ENCODE peak calls at places on chromosomes 5 and 9, in five cellular contexts. X is stomach; R is breast epithelium; T is CD8-positive, alpha-beta memory T cell; U is CD4-positive, alpha-beta T cell. B is an unnamed sample.

GRCh38 chr5:119309290-119309818 is 46.5 kb upstream of the TNFAIP8 start:
- DNase-seq in X (no peak), R (no peak), T (no peak), U (no peak), B (no peak)

GRCh38 chr5:78063495-78063894 is 231.0 kb downstream of the AP3B1 start:
- DNase-seq in X (no peak), R (no peak), T (no peak), U (no peak), B (no peak)

GRCh38 chr9:116704470-116704869 is 17.4 kb downstream of the TRIM32 start:
- DNase-seq in X (no peak), R (no peak), T (no peak), U (no peak), B (no peak)

GRCh38 chr5:41408676-41409443 is 101.5 kb downstream of the PLCXD3 start:
- DNase-seq in X (no peak), R (no peak), T (no peak), U (no peak), B (no peak)

GRCh38 chr5:90096415-90097081 is 313.0 kb downstream of the CETN3 start:
- DNase-seq in X (peak), R (no peak), T (no peak), U (no peak), B (no peak)

GRCh38 chr5:97133106-97133505 is 9.3 kb downstream of the LIX1 start:
- DNase-seq in X (no peak), R (no peak), T (no peak), U (no peak), B (no peak)

GRCh38 chr5:21806271-21806670 is 1046.9 kb downstream of the CDH12 start:
- DNase-seq in X (no peak), R (no peak), T (no peak), U (no peak), B (no peak)

GRCh38 chr9:70170151-70170795 is 88.5 kb upstream of the SMC5 start:
- DNase-seq in X (no peak), R (no peak), T (no peak), U (no peak), B (no peak)

GRCh38 chr5:180090098-180090768 is 18.7 kb upstream of the RNF130 start:
- DNase-seq in X (peak), R (peak), T (peak), U (peak), B (peak)

GRCh38 chr5:96094904-96095303 is 133.3 kb upstream of the ELL2 start:
- DNase-seq in X (no peak), R (no peak), T (no peak), U (no peak), B (no peak)

GRCh38 chr5:114471529-114471928 is 109.7 kb downstream of the KCNN2 start:
- DNase-seq in X (no peak), R (no peak), T (no peak), U (no peak), B (no peak)

GRCh38 chr5:93349613-93350012 is 231.4 kb downstream of the NR2F1-AS1 start:
- DNase-seq in X (no peak), R (no peak), T (no peak), U (no peak), B (no peak)

GRCh38 chr9:70625078-70625477 is 210.6 kb upstream of the KLF9 start:
- DNase-seq in X (no peak), R (no peak), T (no peak), U (no peak), B (no peak)

GRCh38 chr5:145991044-145991575 is 54.7 kb downstream of the SH3RF2 start:
- DNase-seq in X (no peak), R (no peak), T (no peak), U (no peak), B (no peak)

GRCh38 chr5:2188137-2188536 is 305.4 kb upstream of the IRX4 start:
- DNase-seq in X (no peak), R (no peak), T (no peak), U (no peak), B (no peak)

GRCh38 chr9:91117959-91118651 is 243.6 kb downstream of the AUH start:
- DNase-seq in X (peak), R (peak), T (no peak), U (no peak), B (peak)

GRCh38 chr9:91481971-91482370 is 58.3 kb upstream of the NFIL3 start:
- DNase-seq in X (no peak), R (no peak), T (no peak), U (no peak), B (no peak)

GRCh38 chr9:69718218-69718617 is 41.6 kb downstream of the PTAR1 start:
- DNase-seq in X (no peak), R (no peak), T (no peak), U (no peak), B (no peak)

GRCh38 chr9:122056484-122056883 is 36.6 kb downstream of the TTLL11 start:
- DNase-seq in X (no peak), R (no peak), T (no peak), U (no peak), B (no peak)

GRCh38 chr9:21835111-21835510 is 32.7 kb downstream of the MTAP start:
- DNase-seq in X (no peak), R (no peak), T (no peak), U (no peak), B (no peak)

GRCh38 chr9:127858041-127858512 is 3.6 kb upstream of the ENG start:
- DNase-seq in X (no peak), R (no peak), T (no peak), U (no peak), B (peak)

GRCh38 chr5:139636207-139636792 is 11.8 kb upstream of the CXXC5 start:
- DNase-seq in X (peak), R (no peak), T (peak), U (peak), B (peak)

GRCh38 chr5:19771174-19771835 is 216.7 kb downstream of the CDH18 start:
- DNase-seq in X (no peak), R (no peak), T (no peak), U (no peak), B (no peak)

GRCh38 chr9:8492679-8493078 is 693.1 kb upstream of the DMAC1 start:
- DNase-seq in X (no peak), R (no peak), T (no peak), U (no peak), B (no peak)

GRCh38 chr5:122715095-122715494 is 59.8 kb upstream of the SNX2 start:
- DNase-seq in X (no peak), R (no peak), T (no peak), U (no peak), B (no peak)

GRCh38 chr9:100426532-100427365 is at the start of gene MSANTD3:
- DNase-seq in X (peak), R (peak), T (peak), U (peak), B (peak)

GRCh38 chr9:81372628-81373191 is 316.6 kb downstream of the TLE1 start:
- DNase-seq in X (peak), R (no peak), T (no peak), U (no peak), B (no peak)

GRCh38 chr9:116100711-116101111 is 52.9 kb upstream of the PAPPA start:
- DNase-seq in X (no peak), R (no peak), T (no peak), U (no peak), B (no peak)

GRCh38 chr5:160539431-160539830 is 117.8 kb downstream of the PTTG1 start:
- DNase-seq in X (no peak), R (no peak), T (no peak), U (no peak), B (no peak)

GRCh38 chr9:97387504-97387886 is 24.4 kb upstream of the TDRD7 start:
- DNase-seq in X (no peak), R (no peak), T (no peak), U (no peak), B (no peak)

GRCh38 chr9:70097187-70097586 is 53.5 kb downstream of the MAMDC2 start:
- DNase-seq in X (no peak), R (no peak), T (no peak), U (no peak), B (no peak)

GRCh38 chr5:88660326-88660946 is 222.5 kb downstream of the MEF2C start:
- DNase-seq in X (no peak), R (no peak), T (no peak), U (no peak), B (no peak)

GRCh38 chr9:128882677-128883590 is 1.0 kb downstream of the LRRC8A start:
- DNase-seq in X (no peak), R (no peak), T (peak), U (no peak), B (no peak)

GRCh38 chr9:82127993-82128710 is 139.6 kb downstream of the SPATA31D1 start:
- DNase-seq in X (no peak), R (no peak), T (no peak), U (no peak), B (no peak)

GRCh38 chr5:69149676-69150010 is 17.3 kb upstream of the CCNB1 start:
- DNase-seq in X (no peak), R (no peak), T (no peak), U (no peak), B (no peak)

GRCh38 chr5:142839711-142840441 is 69.7 kb downstream of the ARHGAP26 start:
- DNase-seq in X (no peak), R (no peak), T (no peak), U (no peak), B (peak)

GRCh38 chr9:34227445-34227844 is 48.6 kb downstream of the UBAP1 start:
- DNase-seq in X (no peak), R (no peak), T (no peak), U (no peak), B (no peak)

GRCh38 chr5:68396722-68397121 is 181.2 kb downstream of the PIK3R1 start:
- DNase-seq in X (peak), R (no peak), T (no peak), U (no peak), B (peak)

GRCh38 chr5:158798140-158798539 is 301.6 kb downstream of the EBF1 start:
- DNase-seq in X (no peak), R (no peak), T (no peak), U (no peak), B (no peak)

GRCh38 chr9:112850840-112851239 is 39.8 kb downstream of the SLC46A2 start:
- DNase-seq in X (no peak), R (no peak), T (no peak), U (no peak), B (no peak)
- H3K27ac ChIP-seq in X (no peak), R (no peak), T (no peak), U (no peak), B (no peak)

GRCh38 chr5:14261856-14262611 is 118.9 kb downstream of the TRIO start:
- DNase-seq in X (no peak), R (no peak), T (no peak), U (no peak), B (no peak)
- H3K27ac ChIP-seq in X (peak), R (no peak), T (no peak), U (no peak), B (no peak)

DNA sequence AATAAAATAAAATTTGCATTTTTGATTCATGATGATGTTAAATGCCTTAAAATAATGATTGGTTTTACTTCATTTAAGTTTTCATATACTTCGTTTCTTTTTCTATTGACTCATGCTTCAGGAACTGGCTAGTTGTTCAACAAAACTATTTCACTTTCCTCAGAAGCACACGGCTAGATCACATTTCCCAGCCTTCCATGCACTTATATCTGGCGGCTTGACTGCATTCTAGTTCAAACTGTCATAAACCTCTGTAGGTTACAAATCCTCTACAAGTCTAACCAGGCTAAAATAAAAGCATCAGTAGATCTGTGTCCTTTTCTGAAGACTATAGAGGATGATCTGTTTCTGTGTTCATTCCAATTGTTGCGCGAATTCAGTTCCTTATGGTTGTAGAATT is 46.3 kb upstream of the CNTLN start:
- DNase-seq in X (no peak), R (no peak), T (no peak), U (no peak), B (no peak)
- H3K27ac ChIP-seq in X (no peak), R (no peak), T (no peak), U (no peak), B (no peak)

DNA sequence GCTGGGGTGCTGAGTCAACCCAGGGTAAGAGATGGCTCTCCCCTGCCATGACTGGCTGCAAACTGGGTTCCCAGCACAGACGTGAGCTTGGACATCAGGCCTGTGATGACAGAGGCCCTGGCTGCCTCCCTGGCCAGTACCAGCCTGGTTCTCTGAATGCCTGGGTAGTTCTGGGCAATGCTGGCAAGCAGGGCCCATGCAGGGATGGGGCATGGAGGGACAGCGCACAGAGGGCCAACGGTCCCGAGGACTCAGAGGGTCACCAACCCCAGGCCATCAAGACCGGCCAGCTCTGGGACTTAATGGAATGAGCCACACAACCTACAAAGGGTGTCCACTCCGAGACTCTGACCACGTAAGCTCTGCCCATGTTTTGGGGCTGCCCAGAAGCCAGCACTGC is 241.4 kb downstream of the FSTL4 start:
- DNase-seq in X (no peak), R (no peak), T (no peak), U (no peak), B (no peak)
- H3K27ac ChIP-seq in X (no peak), R (no peak), T (no peak), U (no peak), B (no peak)

B was measured in body of pancreas.